ENCODE peak calls at places on chromosomes 16 and 17, in five cellular contexts. One of them, this sample, is unnamed.

GRCh38 chr17:16589097-16589969 is 20.3 kb upstream of the ZNF287 start:
- DNase-seq in activated CD8-positive, alpha-beta memory T cell treated with anti-CD3 and anti-CD28 coated beads, Interleukin-2, amount 10 ng/mL, durations not matched to agents 7 days and 5 days: peak; percentile 93
- DNase-seq in left ventricle myocardium superior: peak; percentile 98
- DNase-seq in cardiac fibroblast: peak; percentile 90
- DNase-seq in naive thymus-derived CD4-positive, alpha-beta T cell: peak; percentile 89
- DNase-seq in this sample: peak; percentile 77

GRCh38 chr16:51637744-51638100 is 486.7 kb upstream of the SALL1 start:
- DNase-seq in activated CD8-positive, alpha-beta memory T cell treated with anti-CD3 and anti-CD28 coated beads, Interleukin-2, amount 10 ng/mL, durations not matched to agents 7 days and 5 days: no peak
- DNase-seq in cardiac fibroblast: peak; percentile 20
- DNase-seq in left ventricle myocardium superior: no peak
- DNase-seq in naive thymus-derived CD4-positive, alpha-beta T cell: no peak
- DNase-seq in this sample: no peak

GRCh38 chr17:38701504-38702165 is 3.4 kb upstream of the MLLT6 start:
- DNase-seq in left ventricle myocardium superior: no peak
- DNase-seq in activated CD8-positive, alpha-beta memory T cell treated with anti-CD3 and anti-CD28 coated beads, Interleukin-2, amount 10 ng/mL, durations not matched to agents 7 days and 5 days: peak; percentile 84
- DNase-seq in cardiac fibroblast: peak; percentile 26
- DNase-seq in naive thymus-derived CD4-positive, alpha-beta T cell: peak; percentile 65
- DNase-seq in this sample: peak; percentile 29

GRCh38 chr16:87392823-87393679 is 915 bp downstream of the MAP1LC3B start:
- DNase-seq in activated CD8-positive, alpha-beta memory T cell treated with anti-CD3 and anti-CD28 coated beads, Interleukin-2, amount 10 ng/mL, durations not matched to agents 7 days and 5 days: peak; percentile 71
- DNase-seq in left ventricle myocardium superior: peak; percentile 70
- DNase-seq in naive thymus-derived CD4-positive, alpha-beta T cell: peak; percentile 25
- DNase-seq in cardiac fibroblast: peak; percentile 56
- DNase-seq in this sample: no peak

GRCh38 chr17:42421479-42422332 is 1.4 kb downstream of the CAVIN1 start:
- DNase-seq in activated CD8-positive, alpha-beta memory T cell treated with anti-CD3 and anti-CD28 coated beads, Interleukin-2, amount 10 ng/mL, durations not matched to agents 7 days and 5 days: no peak
- DNase-seq in left ventricle myocardium superior: peak; percentile 79
- DNase-seq in naive thymus-derived CD4-positive, alpha-beta T cell: no peak
- DNase-seq in cardiac fibroblast: peak; percentile 67
- DNase-seq in this sample: peak; percentile 60

GRCh38 chr16:30051518-30051917 is 14.0 kb upstream of the ALDOA start:
- DNase-seq in naive thymus-derived CD4-positive, alpha-beta T cell: no peak
- DNase-seq in cardiac fibroblast: peak; percentile 63
- DNase-seq in left ventricle myocardium superior: no peak
- DNase-seq in activated CD8-positive, alpha-beta memory T cell treated with anti-CD3 and anti-CD28 coated beads, Interleukin-2, amount 10 ng/mL, durations not matched to agents 7 days and 5 days: no peak
- DNase-seq in this sample: peak; percentile 58

GRCh38 chr17:58006563-58006923 is 503 bp downstream of the SRSF1 start:
- DNase-seq in naive thymus-derived CD4-positive, alpha-beta T cell: peak; percentile 37
- DNase-seq in cardiac fibroblast: peak; percentile 79
- DNase-seq in activated CD8-positive, alpha-beta memory T cell treated with anti-CD3 and anti-CD28 coated beads, Interleukin-2, amount 10 ng/mL, durations not matched to agents 7 days and 5 days: peak; percentile 73
- DNase-seq in left ventricle myocardium superior: peak; percentile 83
- DNase-seq in this sample: peak; percentile 77

GRCh38 chr17:40525294-40525693 is 23.9 kb upstream of the TNS4 start:
- DNase-seq in activated CD8-positive, alpha-beta memory T cell treated with anti-CD3 and anti-CD28 coated beads, Interleukin-2, amount 10 ng/mL, durations not matched to agents 7 days and 5 days: no peak
- DNase-seq in naive thymus-derived CD4-positive, alpha-beta T cell: no peak
- DNase-seq in left ventricle myocardium superior: no peak
- DNase-seq in cardiac fibroblast: no peak
- DNase-seq in this sample: no peak

GRCh38 chr16:89827383-89828198 is 684 bp upstream of the SPIRE2 start:
- DNase-seq in activated CD8-positive, alpha-beta memory T cell treated with anti-CD3 and anti-CD28 coated beads, Interleukin-2, amount 10 ng/mL, durations not matched to agents 7 days and 5 days: no peak
- DNase-seq in left ventricle myocardium superior: peak; percentile 66
- DNase-seq in naive thymus-derived CD4-positive, alpha-beta T cell: no peak
- DNase-seq in cardiac fibroblast: peak; percentile 81
- DNase-seq in this sample: peak; percentile 62

GRCh38 chr17:6355196-6355595 is 79.7 kb downstream of the AIPL1 start:
- DNase-seq in cardiac fibroblast: no peak
- DNase-seq in left ventricle myocardium superior: no peak
- DNase-seq in naive thymus-derived CD4-positive, alpha-beta T cell: no peak
- DNase-seq in activated CD8-positive, alpha-beta memory T cell treated with anti-CD3 and anti-CD28 coated beads, Interleukin-2, amount 10 ng/mL, durations not matched to agents 7 days and 5 days: no peak
- DNase-seq in this sample: no peak

GRCh38 chr16:88316151-88316550 is 66.6 kb upstream of the ZNF469 start:
- DNase-seq in left ventricle myocardium superior: peak; percentile 9
- DNase-seq in cardiac fibroblast: no peak
- DNase-seq in activated CD8-positive, alpha-beta memory T cell treated with anti-CD3 and anti-CD28 coated beads, Interleukin-2, amount 10 ng/mL, durations not matched to agents 7 days and 5 days: no peak
- DNase-seq in naive thymus-derived CD4-positive, alpha-beta T cell: no peak
- DNase-seq in this sample: no peak

GRCh38 chr17:4893721-4894560 is 5.4 kb upstream of the C17orf107 start:
- DNase-seq in activated CD8-positive, alpha-beta memory T cell treated with anti-CD3 and anti-CD28 coated beads, Interleukin-2, amount 10 ng/mL, durations not matched to agents 7 days and 5 days: no peak
- DNase-seq in naive thymus-derived CD4-positive, alpha-beta T cell: no peak
- DNase-seq in cardiac fibroblast: no peak
- DNase-seq in left ventricle myocardium superior: no peak
- DNase-seq in this sample: no peak

GRCh38 chr16:29765167-29766032 is 12.7 kb upstream of the ZG16 start:
- DNase-seq in left ventricle myocardium superior: no peak
- DNase-seq in activated CD8-positive, alpha-beta memory T cell treated with anti-CD3 and anti-CD28 coated beads, Interleukin-2, amount 10 ng/mL, durations not matched to agents 7 days and 5 days: no peak
- DNase-seq in naive thymus-derived CD4-positive, alpha-beta T cell: no peak
- DNase-seq in cardiac fibroblast: no peak
- DNase-seq in this sample: no peak

GRCh38 chr16:11470676-11471415 is 115.9 kb downstream of the LITAF start:
- DNase-seq in naive thymus-derived CD4-positive, alpha-beta T cell: no peak
- DNase-seq in cardiac fibroblast: peak; percentile 8
- DNase-seq in left ventricle myocardium superior: no peak
- DNase-seq in activated CD8-positive, alpha-beta memory T cell treated with anti-CD3 and anti-CD28 coated beads, Interleukin-2, amount 10 ng/mL, durations not matched to agents 7 days and 5 days: no peak
- DNase-seq in this sample: no peak

GRCh38 chr16:84663433-84664101 is 15.3 kb downstream of the KLHL36 start:
- DNase-seq in left ventricle myocardium superior: no peak
- DNase-seq in cardiac fibroblast: no peak
- DNase-seq in naive thymus-derived CD4-positive, alpha-beta T cell: no peak
- DNase-seq in activated CD8-positive, alpha-beta memory T cell treated with anti-CD3 and anti-CD28 coated beads, Interleukin-2, amount 10 ng/mL, durations not matched to agents 7 days and 5 days: no peak
- DNase-seq in this sample: no peak

GRCh38 chr16:88499314-88499713 is 46.2 kb downstream of the ZFPM1 start:
- DNase-seq in left ventricle myocardium superior: no peak
- DNase-seq in naive thymus-derived CD4-positive, alpha-beta T cell: no peak
- DNase-seq in cardiac fibroblast: no peak
- DNase-seq in activated CD8-positive, alpha-beta memory T cell treated with anti-CD3 and anti-CD28 coated beads, Interleukin-2, amount 10 ng/mL, durations not matched to agents 7 days and 5 days: no peak
- DNase-seq in this sample: no peak